ENCODE peak calls at places on chromosomes 5 and 9, in nine cellular contexts. One of them, this sample, is unnamed.
A peak's percentile ranks its signal among the peaks of the same experiment; 100 is the strongest.

GRCh38 chr5:171647043-171647899 is 138.3 kb upstream of the SMIM23 start:
- ATAC-seq in activated naive CD8-positive, alpha-beta T cell treated with anti-CD3 and anti-CD28 coated beads, Interleukin-2, amount 50 U/mL, for 24 hours: peak; percentile 33
- ATAC-seq in naive thymus-derived CD8-positive, alpha-beta T cell: no peak
- ATAC-seq in left cardiac atrium: peak; percentile 77
- ATAC-seq in Panc1: peak; percentile 88
- ATAC-seq in activated T-cell treated with anti-CD3 and anti-CD28 coated beads, Interleukin-2, amount 50 U/mL, for 4 hours: no peak
- ATAC-seq in activated CD8-positive, alpha-beta T cell treated with anti-CD3 and anti-CD28 coated beads for 36 hours: no peak
- ATAC-seq in mucosa of descending colon: no peak
- ATAC-seq in esophagus mucosa: peak; percentile 88
- ATAC-seq in this sample: no peak

GRCh38 chr5:107401470-107402085 is 269.2 kb downstream of the EFNA5 start:
- ATAC-seq in activated naive CD8-positive, alpha-beta T cell treated with anti-CD3 and anti-CD28 coated beads, Interleukin-2, amount 50 U/mL, for 24 hours: peak; percentile 66
- ATAC-seq in naive thymus-derived CD8-positive, alpha-beta T cell: no peak
- ATAC-seq in left cardiac atrium: no peak
- ATAC-seq in Panc1: no peak
- ATAC-seq in activated T-cell treated with anti-CD3 and anti-CD28 coated beads, Interleukin-2, amount 50 U/mL, for 4 hours: no peak
- ATAC-seq in activated CD8-positive, alpha-beta T cell treated with anti-CD3 and anti-CD28 coated beads for 36 hours: peak; percentile 13
- ATAC-seq in mucosa of descending colon: no peak
- ATAC-seq in esophagus mucosa: no peak
- ATAC-seq in this sample: no peak

GRCh38 chr9:3954228-3954949 is 345.5 kb downstream of the GLIS3 start:
- ATAC-seq in activated naive CD8-positive, alpha-beta T cell treated with anti-CD3 and anti-CD28 coated beads, Interleukin-2, amount 50 U/mL, for 24 hours: no peak
- ATAC-seq in naive thymus-derived CD8-positive, alpha-beta T cell: no peak
- ATAC-seq in left cardiac atrium: no peak
- ATAC-seq in Panc1: no peak
- ATAC-seq in activated T-cell treated with anti-CD3 and anti-CD28 coated beads, Interleukin-2, amount 50 U/mL, for 4 hours: no peak
- ATAC-seq in activated CD8-positive, alpha-beta T cell treated with anti-CD3 and anti-CD28 coated beads for 36 hours: no peak
- ATAC-seq in mucosa of descending colon: no peak
- ATAC-seq in esophagus mucosa: no peak
- ATAC-seq in this sample: no peak

GRCh38 chr5:61301820-61302563 is 30.1 kb upstream of the ZSWIM6 start:
- ATAC-seq in activated naive CD8-positive, alpha-beta T cell treated with anti-CD3 and anti-CD28 coated beads, Interleukin-2, amount 50 U/mL, for 24 hours: no peak
- ATAC-seq in naive thymus-derived CD8-positive, alpha-beta T cell: no peak
- ATAC-seq in left cardiac atrium: peak; percentile 93
- ATAC-seq in Panc1: peak; percentile 92
- ATAC-seq in activated T-cell treated with anti-CD3 and anti-CD28 coated beads, Interleukin-2, amount 50 U/mL, for 4 hours: no peak
- ATAC-seq in activated CD8-positive, alpha-beta T cell treated with anti-CD3 and anti-CD28 coated beads for 36 hours: no peak
- ATAC-seq in mucosa of descending colon: peak; percentile 70
- ATAC-seq in esophagus mucosa: peak; percentile 72
- ATAC-seq in this sample: peak; percentile 94

GRCh38 chr5:2373631-2374030 is 377.8 kb downstream of the IRX2 start:
- ATAC-seq in activated naive CD8-positive, alpha-beta T cell treated with anti-CD3 and anti-CD28 coated beads, Interleukin-2, amount 50 U/mL, for 24 hours: no peak
- ATAC-seq in naive thymus-derived CD8-positive, alpha-beta T cell: no peak
- ATAC-seq in left cardiac atrium: no peak
- ATAC-seq in Panc1: no peak
- ATAC-seq in activated T-cell treated with anti-CD3 and anti-CD28 coated beads, Interleukin-2, amount 50 U/mL, for 4 hours: no peak
- ATAC-seq in activated CD8-positive, alpha-beta T cell treated with anti-CD3 and anti-CD28 coated beads for 36 hours: no peak
- ATAC-seq in mucosa of descending colon: no peak
- ATAC-seq in esophagus mucosa: no peak
- ATAC-seq in this sample: no peak

GRCh38 chr9:129073404-129073803 is 7.5 kb upstream of the DOLPP1 start:
- ATAC-seq in activated naive CD8-positive, alpha-beta T cell treated with anti-CD3 and anti-CD28 coated beads, Interleukin-2, amount 50 U/mL, for 24 hours: no peak
- ATAC-seq in naive thymus-derived CD8-positive, alpha-beta T cell: no peak
- ATAC-seq in left cardiac atrium: no peak
- ATAC-seq in Panc1: no peak
- ATAC-seq in activated T-cell treated with anti-CD3 and anti-CD28 coated beads, Interleukin-2, amount 50 U/mL, for 4 hours: no peak
- ATAC-seq in activated CD8-positive, alpha-beta T cell treated with anti-CD3 and anti-CD28 coated beads for 36 hours: no peak
- ATAC-seq in mucosa of descending colon: no peak
- ATAC-seq in esophagus mucosa: no peak
- ATAC-seq in this sample: no peak

GRCh38 chr5:170329524-170329923 is 31.9 kb upstream of the LCP2 start:
- ATAC-seq in activated naive CD8-positive, alpha-beta T cell treated with anti-CD3 and anti-CD28 coated beads, Interleukin-2, amount 50 U/mL, for 24 hours: no peak
- ATAC-seq in naive thymus-derived CD8-positive, alpha-beta T cell: no peak
- ATAC-seq in left cardiac atrium: no peak
- ATAC-seq in Panc1: no peak
- ATAC-seq in activated T-cell treated with anti-CD3 and anti-CD28 coated beads, Interleukin-2, amount 50 U/mL, for 4 hours: no peak
- ATAC-seq in activated CD8-positive, alpha-beta T cell treated with anti-CD3 and anti-CD28 coated beads for 36 hours: no peak
- ATAC-seq in mucosa of descending colon: no peak
- ATAC-seq in esophagus mucosa: no peak
- ATAC-seq in this sample: no peak

GRCh38 chr5:154430961-154431630 is 14.7 kb upstream of the SAP30L start:
- ATAC-seq in activated naive CD8-positive, alpha-beta T cell treated with anti-CD3 and anti-CD28 coated beads, Interleukin-2, amount 50 U/mL, for 24 hours: no peak
- ATAC-seq in naive thymus-derived CD8-positive, alpha-beta T cell: no peak
- ATAC-seq in left cardiac atrium: no peak
- ATAC-seq in Panc1: no peak
- ATAC-seq in activated T-cell treated with anti-CD3 and anti-CD28 coated beads, Interleukin-2, amount 50 U/mL, for 4 hours: no peak
- ATAC-seq in activated CD8-positive, alpha-beta T cell treated with anti-CD3 and anti-CD28 coated beads for 36 hours: no peak
- ATAC-seq in mucosa of descending colon: no peak
- ATAC-seq in esophagus mucosa: no peak
- ATAC-seq in this sample: no peak

GRCh38 chr5:123094919-123095693 is 6.1 kb downstream of the PRDM6 start:
- ATAC-seq in activated naive CD8-positive, alpha-beta T cell treated with anti-CD3 and anti-CD28 coated beads, Interleukin-2, amount 50 U/mL, for 24 hours: no peak
- ATAC-seq in naive thymus-derived CD8-positive, alpha-beta T cell: no peak
- ATAC-seq in left cardiac atrium: peak; percentile 7
- ATAC-seq in Panc1: no peak
- ATAC-seq in activated T-cell treated with anti-CD3 and anti-CD28 coated beads, Interleukin-2, amount 50 U/mL, for 4 hours: no peak
- ATAC-seq in activated CD8-positive, alpha-beta T cell treated with anti-CD3 and anti-CD28 coated beads for 36 hours: no peak
- ATAC-seq in mucosa of descending colon: no peak
- ATAC-seq in esophagus mucosa: no peak
- ATAC-seq in this sample: no peak

This sample was measured in gastroesophageal sphincter.